ENCODE peak calls at places on chromosomes 13 and 19, in eight cellular contexts. One of them, this sample, is unnamed.

GRCh38 chr19:49407482-49408015 is 15.7 kb downstream of the PTH2 start:
- DNase-seq in left ventricle myocardium inferior: no peak
- DNase-seq in astrocyte: no peak
- DNase-seq in Peyer's patch: no peak
- DNase-seq in mucosa of descending colon: no peak
- DNase-seq in cardiac muscle cell: no peak
- DNase-seq in fibroblast of lung: no peak
- DNase-seq in adrenal gland: no peak
- DNase-seq in this sample: no peak

GRCh38 chr13:51005566-51005965 is 96.0 kb downstream of the RNASEH2B start:
- DNase-seq in left ventricle myocardium inferior: no peak
- DNase-seq in astrocyte: no peak
- DNase-seq in Peyer's patch: no peak
- DNase-seq in mucosa of descending colon: no peak
- DNase-seq in cardiac muscle cell: no peak
- DNase-seq in fibroblast of lung: no peak
- DNase-seq in adrenal gland: no peak
- DNase-seq in this sample: no peak

GRCh38 chr13:84121456-84121855 is 239.2 kb upstream of the SLITRK1 start:
- DNase-seq in left ventricle myocardium inferior: no peak
- DNase-seq in astrocyte: peak; percentile 4
- DNase-seq in Peyer's patch: no peak
- DNase-seq in mucosa of descending colon: no peak
- DNase-seq in cardiac muscle cell: peak; percentile 21
- DNase-seq in fibroblast of lung: peak; percentile 12
- DNase-seq in adrenal gland: no peak
- DNase-seq in this sample: no peak

GRCh38 chr19:18796239-18796638 is 5.1 kb upstream of the COMP start:
- DNase-seq in left ventricle myocardium inferior: no peak
- DNase-seq in astrocyte: no peak
- DNase-seq in Peyer's patch: no peak
- DNase-seq in mucosa of descending colon: no peak
- DNase-seq in cardiac muscle cell: no peak
- DNase-seq in fibroblast of lung: no peak
- DNase-seq in adrenal gland: no peak
- DNase-seq in this sample: no peak

GRCh38 chr13:109568273-109568900 is 218.0 kb downstream of the IRS2 start:
- DNase-seq in left ventricle myocardium inferior: no peak
- DNase-seq in astrocyte: no peak
- DNase-seq in Peyer's patch: no peak
- DNase-seq in mucosa of descending colon: no peak
- DNase-seq in cardiac muscle cell: no peak
- DNase-seq in fibroblast of lung: no peak
- DNase-seq in adrenal gland: no peak
- DNase-seq in this sample: no peak

GRCh38 chr19:17560205-17560595 is 4.8 kb downstream of the COLGALT1 start:
- DNase-seq in left ventricle myocardium inferior: no peak
- DNase-seq in astrocyte: peak; percentile 89
- DNase-seq in Peyer's patch: no peak
- DNase-seq in mucosa of descending colon: no peak
- DNase-seq in cardiac muscle cell: no peak
- DNase-seq in fibroblast of lung: peak; percentile 92
- DNase-seq in adrenal gland: peak; percentile 62
- DNase-seq in this sample: peak; percentile 44

GRCh38 chr13:48304132-48304876 is 753 bp downstream of the RB1 start:
- DNase-seq in left ventricle myocardium inferior: peak; percentile 36
- DNase-seq in astrocyte: peak; percentile 49
- DNase-seq in Peyer's patch: peak; percentile 53
- DNase-seq in mucosa of descending colon: peak; percentile 58
- DNase-seq in cardiac muscle cell: peak; percentile 49
- DNase-seq in fibroblast of lung: peak; percentile 64
- DNase-seq in adrenal gland: peak; percentile 59
- DNase-seq in this sample: no peak

GRCh38 chr19:29483944-29484581 is 41.7 kb upstream of the VSTM2B start:
- DNase-seq in left ventricle myocardium inferior: no peak
- DNase-seq in astrocyte: no peak
- DNase-seq in Peyer's patch: no peak
- DNase-seq in mucosa of descending colon: no peak
- DNase-seq in cardiac muscle cell: no peak
- DNase-seq in fibroblast of lung: no peak
- DNase-seq in adrenal gland: no peak
- DNase-seq in this sample: no peak

GRCh38 chr19:1027020-1027952 is 878 bp downstream of the CNN2 start:
- DNase-seq in left ventricle myocardium inferior: peak; percentile 18
- DNase-seq in astrocyte: no peak
- DNase-seq in Peyer's patch: no peak
- DNase-seq in mucosa of descending colon: peak; percentile 65
- DNase-seq in cardiac muscle cell: no peak
- DNase-seq in fibroblast of lung: no peak
- DNase-seq in adrenal gland: no peak
- DNase-seq in this sample: no peak

DNA sequence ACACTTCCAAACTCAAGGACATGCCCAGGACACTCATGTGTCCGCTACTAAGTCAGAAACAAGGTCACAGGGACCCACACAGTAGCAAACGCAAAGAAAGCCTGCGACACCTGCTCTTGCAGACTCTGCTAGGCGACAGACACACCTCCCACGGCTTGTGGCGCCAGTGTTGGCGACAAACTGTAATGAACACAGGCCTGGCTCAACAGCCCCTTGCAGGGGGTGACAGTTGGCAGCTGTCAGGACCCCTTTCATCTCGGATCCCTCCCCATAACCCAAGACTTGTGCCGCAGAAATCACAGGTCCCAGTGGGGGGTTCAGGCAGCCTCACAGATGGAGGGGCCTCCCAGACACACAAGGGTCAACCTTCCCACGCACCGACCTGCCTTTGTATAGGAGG is 364 bp downstream of the CKM start:
- DNase-seq in left ventricle myocardium inferior: no peak
- DNase-seq in astrocyte: no peak
- DNase-seq in Peyer's patch: no peak
- DNase-seq in mucosa of descending colon: no peak
- DNase-seq in cardiac muscle cell: peak; percentile 63
- DNase-seq in fibroblast of lung: no peak
- DNase-seq in adrenal gland: no peak
- DNase-seq in this sample: no peak
- H3K4me3 ChIP-seq in left ventricle myocardium inferior: peak overlapping the region; percentile 72
- H3K4me3 ChIP-seq in astrocyte: no peak overlapping the region
- H3K4me3 ChIP-seq in Peyer's patch: no peak overlapping the region
- H3K4me3 ChIP-seq in mucosa of descending colon: no peak overlapping the region
- H3K4me3 ChIP-seq in cardiac muscle cell: peak overlapping the region; percentile 21
- H3K4me3 ChIP-seq in fibroblast of lung: no peak overlapping the region
- H3K4me3 ChIP-seq in adrenal gland: no peak overlapping the region
- H3K4me3 ChIP-seq in this sample: no peak overlapping the region

GRCh38 chr19:33374406-33374703 is 846 bp downstream of the CEBPG start:
- DNase-seq in left ventricle myocardium inferior: no peak
- DNase-seq in astrocyte: peak; percentile 8
- DNase-seq in Peyer's patch: no peak
- DNase-seq in mucosa of descending colon: peak; percentile 51
- DNase-seq in cardiac muscle cell: peak; percentile 42
- DNase-seq in fibroblast of lung: peak; percentile 20
- DNase-seq in adrenal gland: no peak
- DNase-seq in this sample: no peak
- TF ChIP-seq CTCF in left ventricle myocardium inferior: no peak
- TF ChIP-seq CTCF in astrocyte: no peak
- TF ChIP-seq CTCF in Peyer's patch: no peak
- TF ChIP-seq CTCF in mucosa of descending colon: no peak
- TF ChIP-seq CTCF in cardiac muscle cell: no peak
- TF ChIP-seq CTCF in fibroblast of lung: no peak
- TF ChIP-seq CTCF in adrenal gland: no peak
- TF ChIP-seq CTCF in this sample: no peak

GRCh38 chr13:24983094-24983493 is 112.8 kb upstream of the PABPC3 start:
- DNase-seq in left ventricle myocardium inferior: no peak
- DNase-seq in astrocyte: no peak
- DNase-seq in Peyer's patch: no peak
- DNase-seq in mucosa of descending colon: peak; percentile 33
- DNase-seq in cardiac muscle cell: no peak
- DNase-seq in fibroblast of lung: no peak
- DNase-seq in adrenal gland: no peak
- DNase-seq in this sample: no peak

GRCh38 chr13:24982333-24982999 is 113.5 kb upstream of the PABPC3 start:
- DNase-seq in left ventricle myocardium inferior: peak; percentile 39
- DNase-seq in astrocyte: no peak
- DNase-seq in Peyer's patch: peak; percentile 71
- DNase-seq in mucosa of descending colon: peak; percentile 53
- DNase-seq in cardiac muscle cell: no peak
- DNase-seq in fibroblast of lung: no peak
- DNase-seq in adrenal gland: no peak
- DNase-seq in this sample: no peak

GRCh38 chr13:24986826-24987225 is 109.1 kb upstream of the PABPC3 start:
- DNase-seq in left ventricle myocardium inferior: no peak
- DNase-seq in astrocyte: no peak
- DNase-seq in Peyer's patch: no peak
- DNase-seq in mucosa of descending colon: no peak
- DNase-seq in cardiac muscle cell: no peak
- DNase-seq in fibroblast of lung: no peak
- DNase-seq in adrenal gland: no peak
- DNase-seq in this sample: no peak

GRCh38 chr13:24985102-24985501 is 110.8 kb upstream of the PABPC3 start:
- DNase-seq in left ventricle myocardium inferior: no peak
- DNase-seq in astrocyte: no peak
- DNase-seq in Peyer's patch: no peak
- DNase-seq in mucosa of descending colon: no peak
- DNase-seq in cardiac muscle cell: no peak
- DNase-seq in fibroblast of lung: no peak
- DNase-seq in adrenal gland: no peak
- DNase-seq in this sample: no peak

DNA sequence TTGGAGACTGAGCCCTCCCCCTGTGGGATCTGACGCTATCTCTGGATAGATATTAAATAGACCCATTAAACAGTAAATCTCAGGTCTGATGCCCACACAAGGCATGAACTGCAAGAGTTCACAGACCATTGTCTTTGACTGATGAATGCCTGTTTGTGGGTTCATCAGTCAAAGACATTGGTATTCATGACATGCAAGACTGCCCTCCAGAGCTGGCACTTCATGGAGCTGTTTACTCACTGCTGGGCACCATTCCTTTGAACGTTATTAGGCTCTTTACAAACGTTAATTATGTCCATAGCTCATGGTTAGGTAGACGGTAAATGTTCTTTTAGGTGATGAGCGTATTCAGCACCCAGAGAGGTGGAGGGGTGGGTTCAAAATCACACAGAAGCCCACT is 111.8 kb upstream of the PABPC3 start:
- DNase-seq in left ventricle myocardium inferior: no peak
- DNase-seq in astrocyte: no peak
- DNase-seq in Peyer's patch: no peak
- DNase-seq in mucosa of descending colon: no peak
- DNase-seq in cardiac muscle cell: no peak
- DNase-seq in fibroblast of lung: no peak
- DNase-seq in adrenal gland: no peak
- DNase-seq in this sample: no peak
- H3K36me3 ChIP-seq in left ventricle myocardium inferior: no peaks in the 10 kb centered on the region
- H3K36me3 ChIP-seq in astrocyte: no peaks in the 10 kb centered on the region
- H3K36me3 ChIP-seq in Peyer's patch: no peaks in the 10 kb centered on the region
- H3K36me3 ChIP-seq in mucosa of descending colon: no peaks in the 10 kb centered on the region
- H3K36me3 ChIP-seq in cardiac muscle cell: no peaks in the 10 kb centered on the region
- H3K36me3 ChIP-seq in fibroblast of lung: no peaks in the 10 kb centered on the region
- H3K36me3 ChIP-seq in adrenal gland: no peaks in the 10 kb centered on the region
- H3K36me3 ChIP-seq in this sample: no peaks in the 10 kb centered on the region

GRCh38 chr13:79503069-79503468 is 22.1 kb downstream of the NDFIP2 start:
- DNase-seq in left ventricle myocardium inferior: no peak
- DNase-seq in astrocyte: no peak
- DNase-seq in Peyer's patch: no peak
- DNase-seq in mucosa of descending colon: no peak
- DNase-seq in cardiac muscle cell: no peak
- DNase-seq in fibroblast of lung: no peak
- DNase-seq in adrenal gland: no peak
- DNase-seq in this sample: no peak
- H3K4me3 ChIP-seq in left ventricle myocardium inferior: no peak overlapping the region
- H3K4me3 ChIP-seq in astrocyte: no peak overlapping the region
- H3K4me3 ChIP-seq in Peyer's patch: no peak overlapping the region
- H3K4me3 ChIP-seq in mucosa of descending colon: no peak overlapping the region
- H3K4me3 ChIP-seq in cardiac muscle cell: no peak overlapping the region
- H3K4me3 ChIP-seq in fibroblast of lung: no peak overlapping the region
- H3K4me3 ChIP-seq in adrenal gland: no peak overlapping the region
- H3K4me3 ChIP-seq in this sample: no peak overlapping the region

DNA sequence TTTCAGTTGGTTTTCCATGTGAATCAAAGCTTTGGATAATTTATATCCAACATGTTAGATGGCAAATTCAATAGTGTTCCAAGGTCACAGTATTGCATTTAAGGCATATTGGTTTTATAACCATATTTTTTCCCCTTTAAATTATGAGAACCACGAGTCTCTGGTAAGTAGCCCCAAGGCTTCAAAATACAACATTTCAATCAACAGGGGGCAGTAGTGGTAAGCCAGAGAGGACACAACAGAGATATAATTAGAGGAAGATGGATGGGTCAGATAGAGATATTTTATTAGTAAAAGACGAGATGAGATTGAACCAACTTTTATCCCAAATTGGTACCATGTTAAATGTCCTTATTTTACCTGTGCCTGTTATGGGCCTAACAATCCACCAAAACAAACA is 53.1 kb downstream of the KL start:
- DNase-seq in left ventricle myocardium inferior: no peak
- DNase-seq in astrocyte: no peak
- DNase-seq in Peyer's patch: no peak
- DNase-seq in mucosa of descending colon: peak; percentile 12
- DNase-seq in cardiac muscle cell: no peak
- DNase-seq in fibroblast of lung: no peak
- DNase-seq in adrenal gland: no peak
- DNase-seq in this sample: no peak
- TF ChIP-seq CTCF in left ventricle myocardium inferior: peak; percentile 44
- TF ChIP-seq CTCF in astrocyte: no peak
- TF ChIP-seq CTCF in Peyer's patch: peak; percentile 23
- TF ChIP-seq CTCF in mucosa of descending colon: no peak
- TF ChIP-seq CTCF in cardiac muscle cell: peak; percentile 7
- TF ChIP-seq CTCF in fibroblast of lung: no peak
- TF ChIP-seq CTCF in adrenal gland: peak; percentile 46
- TF ChIP-seq CTCF in this sample: peak; percentile 21

GRCh38 chr13:30366083-30366482 is 56.2 kb upstream of the UBE2L5 start:
- DNase-seq in left ventricle myocardium inferior: no peak
- DNase-seq in astrocyte: no peak
- DNase-seq in Peyer's patch: no peak
- DNase-seq in mucosa of descending colon: no peak
- DNase-seq in cardiac muscle cell: no peak
- DNase-seq in fibroblast of lung: no peak
- DNase-seq in adrenal gland: no peak
- DNase-seq in this sample: no peak

GRCh38 chr13:30364133-30364532 is 56.8 kb upstream of the KATNAL1 start:
- DNase-seq in left ventricle myocardium inferior: no peak
- DNase-seq in astrocyte: peak; percentile 55
- DNase-seq in Peyer's patch: no peak
- DNase-seq in mucosa of descending colon: no peak
- DNase-seq in cardiac muscle cell: no peak
- DNase-seq in fibroblast of lung: peak; percentile 60
- DNase-seq in adrenal gland: peak; percentile 28
- DNase-seq in this sample: no peak

GRCh38 chr13:30363725-30364124 is 56.4 kb upstream of the KATNAL1 start:
- DNase-seq in left ventricle myocardium inferior: no peak
- DNase-seq in astrocyte: no peak
- DNase-seq in Peyer's patch: no peak
- DNase-seq in mucosa of descending colon: no peak
- DNase-seq in cardiac muscle cell: no peak
- DNase-seq in fibroblast of lung: no peak
- DNase-seq in adrenal gland: no peak
- DNase-seq in this sample: no peak

GRCh38 chr13:30362869-30363268 is 55.5 kb upstream of the KATNAL1 start:
- DNase-seq in left ventricle myocardium inferior: peak; percentile 33
- DNase-seq in astrocyte: no peak
- DNase-seq in Peyer's patch: no peak
- DNase-seq in mucosa of descending colon: no peak
- DNase-seq in cardiac muscle cell: no peak
- DNase-seq in fibroblast of lung: no peak
- DNase-seq in adrenal gland: no peak
- DNase-seq in this sample: no peak

GRCh38 chr13:30364876-30365275 is 57.4 kb upstream of the UBE2L5 start:
- DNase-seq in left ventricle myocardium inferior: no peak
- DNase-seq in astrocyte: peak; percentile 28
- DNase-seq in Peyer's patch: no peak
- DNase-seq in mucosa of descending colon: no peak
- DNase-seq in cardiac muscle cell: no peak
- DNase-seq in fibroblast of lung: peak; percentile 47
- DNase-seq in adrenal gland: no peak
- DNase-seq in this sample: no peak
- H3K36me3 ChIP-seq in left ventricle myocardium inferior: no peaks in the 10 kb centered on the region
- H3K36me3 ChIP-seq in astrocyte: no peaks in the 10 kb centered on the region
- H3K36me3 ChIP-seq in Peyer's patch: no peaks in the 10 kb centered on the region
- H3K36me3 ChIP-seq in mucosa of descending colon: no peaks in the 10 kb centered on the region
- H3K36me3 ChIP-seq in cardiac muscle cell: no peaks in the 10 kb centered on the region
- H3K36me3 ChIP-seq in fibroblast of lung: no peaks in the 10 kb centered on the region
- H3K36me3 ChIP-seq in adrenal gland: no peaks in the 10 kb centered on the region
- H3K36me3 ChIP-seq in this sample: no peaks in the 10 kb centered on the region